ENCODE peak calls at places on chromosomes 7 and 10, in ten cellular contexts. S is head of caudate nucleus; H is MV-4-11; Z is nucleus accumbens; F is ELR; Q is mammary epithelial cell; V is NCI-H2081; D is stimulated activated effector memory CD8-positive, alpha-beta T cell treated with anti-CD3 and anti-CD28 coated beads, Interleukin-12 subunit alpha, Interleukin-12 subunit beta, amount 100 ng/mL, for 72 hours; E is H1; P is GM04504. R is an unnamed sample.

GRCh38 chr7:155069992-155070827 is at the start of gene HTR5A:
- DNase-seq in S (peak), H (peak), Z (peak), F (peak), Q (peak), V (no peak), D (peak), E (peak), P (peak), R (peak)

GRCh38 chr7:120021085-120021484 is 251.9 kb upstream of the KCND2 start:
- DNase-seq in S (no peak), H (no peak), Z (no peak), F (peak), Q (no peak), V (no peak), D (no peak), E (no peak), P (no peak), R (no peak)

GRCh38 chr10:64091889-64092288 is 570.7 kb downstream of the REEP3 start:
- DNase-seq in S (no peak), H (no peak), Z (no peak), F (no peak), Q (no peak), V (no peak), D (no peak), E (no peak), P (no peak), R (no peak)

GRCh38 chr7:70698219-70698832 is 433.6 kb upstream of the GALNT17 start:
- DNase-seq in S (no peak), H (peak), Z (peak), F (peak), Q (peak), V (peak), D (no peak), E (no peak), P (no peak), R (no peak)

GRCh38 chr10:128070721-128071416 is 55.4 kb downstream of the MKI67 start:
- DNase-seq in S (no peak), H (no peak), Z (no peak), F (no peak), Q (no peak), V (no peak), D (no peak), E (no peak), P (no peak), R (no peak)

GRCh38 chr10:125979976-125980375 is 83.6 kb downstream of the FANK1 start:
- DNase-seq in S (no peak), H (no peak), Z (no peak), F (no peak), Q (no peak), V (no peak), D (no peak), E (no peak), P (no peak), R (no peak)

GRCh38 chr7:44377681-44378421 is 52.5 kb upstream of the CAMK2B start:
- DNase-seq in S (no peak), H (peak), Z (no peak), F (no peak), Q (peak), V (no peak), D (no peak), E (peak), P (no peak), R (no peak)

GRCh38 chr7:22001345-22002004 is 55.8 kb upstream of the CDCA7L start:
- DNase-seq in S (no peak), H (peak), Z (no peak), F (peak), Q (peak), V (peak), D (no peak), E (no peak), P (peak), R (no peak)

GRCh38 chr10:132175907-132176581 is 10.7 kb upstream of the DPYSL4 start:
- DNase-seq in S (peak), H (no peak), Z (peak), F (no peak), Q (no peak), V (no peak), D (no peak), E (no peak), P (no peak), R (no peak)

GRCh38 chr10:128998101-128998500 is 468.9 kb upstream of the MGMT start:
- DNase-seq in S (no peak), H (no peak), Z (no peak), F (no peak), Q (no peak), V (no peak), D (no peak), E (no peak), P (no peak), R (no peak)

GRCh38 chr10:94232711-94233383 is 129.9 kb downstream of the NOC3L start:
- DNase-seq in S (no peak), H (no peak), Z (no peak), F (peak), Q (no peak), V (no peak), D (no peak), E (no peak), P (no peak), R (no peak)

GRCh38 chr7:41754046-41754445 is 51.2 kb upstream of the INHBA start:
- DNase-seq in S (no peak), H (no peak), Z (no peak), F (no peak), Q (peak), V (no peak), D (no peak), E (no peak), P (no peak), R (no peak)

GRCh38 chr7:74464931-74465906 is 11.5 kb downstream of the GTF2IRD1 start:
- DNase-seq in S (no peak), H (no peak), Z (no peak), F (no peak), Q (no peak), V (no peak), D (no peak), E (no peak), P (no peak), R (no peak)